ENCODE peak calls at places on chromosomes 11 and 22, in nine cellular contexts. E is mesenchymal stem cell; U is DMS153; C is activated CD8-positive, alpha-beta memory T cell treated with anti-CD3 and anti-CD28 coated beads for 48 hours; O is WERI-Rb-1; S is myocyte; J is lower leg skin; R is hypothalamus; L is HCEC 1CT. K is an unnamed sample.
A peak's percentile ranks its signal among the peaks of the same experiment; 100 is the strongest.

GRCh38 chr22:16970446-16970845 is 37.6 kb downstream of the GAB4 start:
- DNase-seq in E (no peak), U (no peak), C (no peak), O (no peak), S (no peak), J (no peak), R (no peak), L (no peak), K (no peak)

GRCh38 chr22:23565288-23565941 is 14.7 kb downstream of the IGLL1 start:
- DNase-seq in E (peak; percentile 3), U (no peak), C (no peak), O (peak; percentile 72), S (no peak), J (no peak), R (no peak), L (peak; percentile 5), K (no peak)

GRCh38 chr11:1829039-1829820 is 5.6 kb upstream of the SYT8 start:
- DNase-seq in E (peak; percentile 49), U (no peak), C (no peak), O (peak; percentile 3), S (peak; percentile 89), J (no peak), R (no peak), L (peak; percentile 31), K (no peak)

GRCh38 chr22:47835726-47836125 is 1073.3 kb downstream of the TBC1D22A start:
- DNase-seq in E (peak; percentile 19), U (no peak), C (no peak), O (no peak), S (peak; percentile 78), J (no peak), R (no peak), L (peak; percentile 35), K (no peak)

GRCh38 chr11:64385953-64386704 is 27.2 kb downstream of the RPS6KA4 start:
- DNase-seq in E (peak; percentile 69), U (no peak), C (no peak), O (no peak), S (peak; percentile 54), J (no peak), R (no peak), L (no peak), K (no peak)

GRCh38 chr11:32109596-32109995 is 18.7 kb downstream of the RCN1 start:
- DNase-seq in E (no peak), U (no peak), C (no peak), O (no peak), S (no peak), J (no peak), R (no peak), L (no peak), K (no peak)

GRCh38 chr11:44793350-44794090 is 66.8 kb downstream of the TSPAN18 start:
- DNase-seq in E (peak; percentile 80), U (no peak), C (no peak), O (no peak), S (no peak), J (no peak), R (no peak), L (no peak), K (no peak)

GRCh38 chr11:71477637-71478011 is 24.6 kb downstream of the NADSYN1 start:
- DNase-seq in E (no peak), U (no peak), C (no peak), O (no peak), S (no peak), J (no peak), R (no peak), L (no peak), K (no peak)

GRCh38 chr22:31347251-31348008 is 1.3 kb upstream of the PATZ1 start:
- DNase-seq in E (peak; percentile 89), U (peak; percentile 24), C (peak; percentile 38), O (peak; percentile 80), S (peak; percentile 72), J (peak; percentile 76), R (peak; percentile 46), L (peak; percentile 57), K (peak; percentile 56)

GRCh38 chr22:20022231-20023069 is 1.5 kb downstream of the TANGO2 start:
- DNase-seq in E (no peak), U (no peak), C (no peak), O (no peak), S (no peak), J (no peak), R (no peak), L (no peak), K (no peak)

GRCh38 chr11:129881570-129882170 is 13.7 kb downstream of the NFRKB start:
- DNase-seq in E (peak; percentile 45), U (no peak), C (no peak), O (peak; percentile 41), S (peak; percentile 34), J (no peak), R (no peak), L (peak; percentile 34), K (no peak)

GRCh38 chr11:27217948-27218410 is 145.0 kb downstream of the CCDC34 start:
- DNase-seq in E (peak; percentile 71), U (no peak), C (no peak), O (no peak), S (peak; percentile 99), J (no peak), R (no peak), L (peak; percentile 64), K (no peak)

GRCh38 chr11:70098936-70099335 is 20.8 kb downstream of the ANO1 start:
- DNase-seq in E (no peak), U (no peak), C (no peak), O (no peak), S (no peak), J (no peak), R (no peak), L (no peak), K (no peak)

GRCh38 chr22:17430298-17430900 is 61.1 kb downstream of the CECR2 start:
- DNase-seq in E (no peak), U (no peak), C (no peak), O (no peak), S (peak; percentile 35), J (no peak), R (no peak), L (no peak), K (no peak)

GRCh38 chr11:110077866-110078325 is 15.3 kb upstream of the ZC3H12C start:
- DNase-seq in E (peak; percentile 82), U (peak; percentile 11), C (peak; percentile 9), O (no peak), S (peak; percentile 18), J (no peak), R (no peak), L (peak; percentile 87), K (no peak)

GRCh38 chr11:117000741-117001096 is 97.5 kb downstream of the SIK3 start:
- DNase-seq in E (no peak), U (no peak), C (no peak), O (no peak), S (no peak), J (no peak), R (no peak), L (no peak), K (no peak)

GRCh38 chr22:33521879-33522665 is 398.2 kb downstream of the LARGE1 start:
- DNase-seq in E (no peak), U (no peak), C (no peak), O (no peak), S (no peak), J (no peak), R (no peak), L (no peak), K (no peak)

GRCh38 chr22:50507421-50507990 is at the start of gene LMF2:
- DNase-seq in E (peak; percentile 79), U (peak; percentile 43), C (peak; percentile 92), O (peak; percentile 89), S (no peak), J (peak; percentile 89), R (no peak), L (no peak), K (peak; percentile 99)

GRCh38 chr11:45859661-45860140 is 12.4 kb downstream of the CRY2 start:
- DNase-seq in E (peak; percentile 98), U (peak; percentile 76), C (no peak), O (no peak), S (peak; percentile 90), J (peak; percentile 90), R (peak; percentile 78), L (peak; percentile 91), K (peak; percentile 79)

GRCh38 chr11:134033696-134034491 is 35.0 kb upstream of the JAM3 start:
- DNase-seq in E (peak; percentile 91), U (peak; percentile 91), C (no peak), O (peak; percentile 97), S (peak; percentile 91), J (peak; percentile 78), R (peak; percentile 48), L (peak; percentile 80), K (peak; percentile 52)

GRCh38 chr22:32644252-32645100 is 157.0 kb upstream of the TIMP3 start:
- DNase-seq in E (peak; percentile 91), U (peak; percentile 92), C (no peak), O (no peak), S (peak; percentile 40), J (peak; percentile 78), R (no peak), L (no peak), K (no peak)

GRCh38 chr22:31082606-31083376 is 1.7 kb downstream of the SMTN start:
- DNase-seq in E (peak; percentile 73), U (no peak), C (no peak), O (peak; percentile 86), S (peak; percentile 92), J (peak; percentile 42), R (no peak), L (peak; percentile 63), K (no peak)